ENCODE peak calls at places on chromosomes 11 and 22, in eight cellular contexts. One of them, this sample, is unnamed. For H3K4me1, the result is how much of the 10 kb centered on the place peaks cover.

GRCh38 chr22:36762687-36763260 is 13.1 kb downstream of the IFT27 start:
- DNase-seq in lower lobe of right lung: peak
- DNase-seq in A549: no peak
- DNase-seq in CD8-positive, alpha-beta memory T cell: no peak
- DNase-seq in ovary: no peak
- DNase-seq in naive thymus-derived CD4-positive, alpha-beta T cell: no peak
- DNase-seq in CD8-positive, alpha-beta T cell: no peak
- DNase-seq in HCT116: no peak
- DNase-seq in this sample: no peak

GRCh38 chr11:75195164-75195962 is 44.5 kb downstream of the SLCO2B1 start:
- DNase-seq in lower lobe of right lung: peak
- DNase-seq in CD8-positive, alpha-beta T cell: no peak
- DNase-seq in CD8-positive, alpha-beta memory T cell: no peak
- DNase-seq in ovary: no peak
- DNase-seq in A549: no peak
- DNase-seq in HCT116: no peak
- DNase-seq in naive thymus-derived CD4-positive, alpha-beta T cell: no peak
- DNase-seq in this sample: peak

GRCh38 chr22:26477341-26477731 is 6.2 kb downstream of the HPS4 start:
- DNase-seq in lower lobe of right lung: no peak
- DNase-seq in CD8-positive, alpha-beta memory T cell: no peak
- DNase-seq in naive thymus-derived CD4-positive, alpha-beta T cell: no peak
- DNase-seq in A549: no peak
- DNase-seq in CD8-positive, alpha-beta T cell: no peak
- DNase-seq in ovary: no peak
- DNase-seq in HCT116: no peak
- DNase-seq in this sample: no peak

GRCh38 chr11:12454782-12455181 is 77.4 kb downstream of the PARVA start:
- DNase-seq in A549: no peak
- DNase-seq in CD8-positive, alpha-beta memory T cell: no peak
- DNase-seq in CD8-positive, alpha-beta T cell: no peak
- DNase-seq in lower lobe of right lung: no peak
- DNase-seq in naive thymus-derived CD4-positive, alpha-beta T cell: no peak
- DNase-seq in HCT116: no peak
- DNase-seq in ovary: no peak
- DNase-seq in this sample: no peak

GRCh38 chr22:20089226-20089976 is 9.4 kb downstream of the DGCR8 start:
- DNase-seq in naive thymus-derived CD4-positive, alpha-beta T cell: no peak
- DNase-seq in A549: no peak
- DNase-seq in CD8-positive, alpha-beta memory T cell: no peak
- DNase-seq in HCT116: no peak
- DNase-seq in ovary: no peak
- DNase-seq in CD8-positive, alpha-beta T cell: no peak
- DNase-seq in lower lobe of right lung: peak
- DNase-seq in this sample: no peak

GRCh38 chr11:12053606-12054361 is 45.4 kb upstream of the DKK3 start:
- DNase-seq in ovary: no peak
- DNase-seq in CD8-positive, alpha-beta memory T cell: no peak
- DNase-seq in A549: no peak
- DNase-seq in CD8-positive, alpha-beta T cell: no peak
- DNase-seq in HCT116: no peak
- DNase-seq in lower lobe of right lung: no peak
- DNase-seq in naive thymus-derived CD4-positive, alpha-beta T cell: no peak
- DNase-seq in this sample: no peak

GRCh38 chr22:43270314-43270908 is 72.8 kb downstream of the SCUBE1 start:
- DNase-seq in lower lobe of right lung: no peak
- DNase-seq in CD8-positive, alpha-beta memory T cell: no peak
- DNase-seq in ovary: no peak
- DNase-seq in naive thymus-derived CD4-positive, alpha-beta T cell: no peak
- DNase-seq in HCT116: no peak
- DNase-seq in CD8-positive, alpha-beta T cell: no peak
- DNase-seq in A549: peak
- DNase-seq in this sample: no peak

GRCh38 chr11:119478711-119479285 is 55.8 kb upstream of the THY1 start:
- DNase-seq in lower lobe of right lung: no peak
- DNase-seq in naive thymus-derived CD4-positive, alpha-beta T cell: no peak
- DNase-seq in CD8-positive, alpha-beta T cell: no peak
- DNase-seq in ovary: no peak
- DNase-seq in HCT116: no peak
- DNase-seq in A549: no peak
- DNase-seq in CD8-positive, alpha-beta memory T cell: no peak
- DNase-seq in this sample: no peak

GRCh38 chr22:31055322-31056159 is 25.6 kb upstream of the SMTN start:
- DNase-seq in lower lobe of right lung: peak
- DNase-seq in HCT116: no peak
- DNase-seq in CD8-positive, alpha-beta memory T cell: no peak
- DNase-seq in naive thymus-derived CD4-positive, alpha-beta T cell: no peak
- DNase-seq in ovary: peak
- DNase-seq in A549: peak
- DNase-seq in CD8-positive, alpha-beta T cell: no peak
- DNase-seq in this sample: peak

GRCh38 chr11:2328040-2328439 is 26.2 kb downstream of the TSPAN32 start:
- DNase-seq in CD8-positive, alpha-beta T cell: no peak
- DNase-seq in naive thymus-derived CD4-positive, alpha-beta T cell: no peak
- DNase-seq in HCT116: no peak
- DNase-seq in CD8-positive, alpha-beta memory T cell: no peak
- DNase-seq in ovary: no peak
- DNase-seq in A549: no peak
- DNase-seq in lower lobe of right lung: no peak
- DNase-seq in this sample: no peak

GRCh38 chr11:10373340-10373739 is 68.5 kb downstream of the ADM start:
- DNase-seq in CD8-positive, alpha-beta memory T cell: no peak
- DNase-seq in ovary: no peak
- DNase-seq in A549: no peak
- DNase-seq in naive thymus-derived CD4-positive, alpha-beta T cell: no peak
- DNase-seq in CD8-positive, alpha-beta T cell: no peak
- DNase-seq in HCT116: no peak
- DNase-seq in lower lobe of right lung: no peak
- DNase-seq in this sample: no peak

GRCh38 chr22:41092023-41092817 is at the start of gene EP300:
- DNase-seq in naive thymus-derived CD4-positive, alpha-beta T cell: peak
- DNase-seq in CD8-positive, alpha-beta T cell: peak
- DNase-seq in lower lobe of right lung: peak
- DNase-seq in HCT116: peak
- DNase-seq in A549: peak
- DNase-seq in CD8-positive, alpha-beta memory T cell: peak
- DNase-seq in ovary: peak
- DNase-seq in this sample: peak

DNA sequence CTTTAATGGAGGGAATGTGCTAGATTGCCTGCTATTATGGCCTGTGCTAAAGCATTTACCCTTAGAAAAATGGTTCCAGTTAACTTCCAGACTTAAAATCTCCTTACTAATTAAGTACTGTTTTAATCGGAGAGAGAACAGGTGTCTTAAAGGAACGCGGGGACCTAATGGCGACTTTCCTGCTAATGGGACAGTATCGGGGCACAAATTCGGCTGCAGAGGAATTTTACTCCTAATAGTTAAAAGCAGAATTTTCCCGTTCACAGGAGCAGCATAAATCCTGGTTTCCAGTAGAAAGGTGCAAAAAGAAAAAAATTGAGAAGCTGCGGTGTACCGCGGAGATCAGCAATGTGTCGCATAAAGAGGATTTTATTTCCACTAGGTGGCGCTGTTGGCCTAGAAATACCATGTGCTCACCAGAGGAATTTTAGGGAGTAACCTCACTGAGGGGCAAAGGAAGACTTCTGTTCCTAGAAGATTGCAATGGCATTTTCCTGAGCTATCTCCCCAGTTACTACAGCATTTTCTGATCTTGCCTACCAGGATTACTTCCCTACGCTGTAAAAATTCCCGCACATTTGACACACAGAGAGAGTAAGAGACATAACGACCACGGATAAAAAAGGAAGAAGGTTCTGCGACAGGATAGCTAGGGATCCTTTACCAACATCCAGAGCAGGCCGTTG is 44.5 kb downstream of the ZNF280B start:
- DNase-seq in lower lobe of right lung: no peak
- DNase-seq in HCT116: peak
- DNase-seq in CD8-positive, alpha-beta T cell: peak
- DNase-seq in A549: peak
- DNase-seq in naive thymus-derived CD4-positive, alpha-beta T cell: peak
- DNase-seq in CD8-positive, alpha-beta memory T cell: peak
- DNase-seq in ovary: peak
- DNase-seq in this sample: peak
- H3K27ac ChIP-seq in lower lobe of right lung: no peak
- H3K27ac ChIP-seq in HCT116: no peak
- H3K27ac ChIP-seq in CD8-positive, alpha-beta T cell: no peak
- H3K27ac ChIP-seq in A549: no peak
- H3K27ac ChIP-seq in naive thymus-derived CD4-positive, alpha-beta T cell: no peak
- H3K27ac ChIP-seq in CD8-positive, alpha-beta memory T cell: no peak
- H3K27ac ChIP-seq in ovary: no peak
- H3K27ac ChIP-seq in this sample: no peak

GRCh38 chr11:112175596-112175947 is 260 bp downstream of the BCO2 start:
- DNase-seq in ovary: no peak
- DNase-seq in CD8-positive, alpha-beta memory T cell: no peak
- DNase-seq in naive thymus-derived CD4-positive, alpha-beta T cell: no peak
- DNase-seq in HCT116: no peak
- DNase-seq in A549: no peak
- DNase-seq in lower lobe of right lung: no peak
- DNase-seq in CD8-positive, alpha-beta T cell: no peak
- DNase-seq in this sample: no peak
- H3K4me3 ChIP-seq in ovary: peak
- H3K4me3 ChIP-seq in CD8-positive, alpha-beta memory T cell: no peak
- H3K4me3 ChIP-seq in naive thymus-derived CD4-positive, alpha-beta T cell: peak
- H3K4me3 ChIP-seq in HCT116: peak
- H3K4me3 ChIP-seq in A549: peak
- H3K4me3 ChIP-seq in lower lobe of right lung: peak
- H3K4me3 ChIP-seq in CD8-positive, alpha-beta T cell: no peak
- H3K4me3 ChIP-seq in this sample: peak

DNA sequence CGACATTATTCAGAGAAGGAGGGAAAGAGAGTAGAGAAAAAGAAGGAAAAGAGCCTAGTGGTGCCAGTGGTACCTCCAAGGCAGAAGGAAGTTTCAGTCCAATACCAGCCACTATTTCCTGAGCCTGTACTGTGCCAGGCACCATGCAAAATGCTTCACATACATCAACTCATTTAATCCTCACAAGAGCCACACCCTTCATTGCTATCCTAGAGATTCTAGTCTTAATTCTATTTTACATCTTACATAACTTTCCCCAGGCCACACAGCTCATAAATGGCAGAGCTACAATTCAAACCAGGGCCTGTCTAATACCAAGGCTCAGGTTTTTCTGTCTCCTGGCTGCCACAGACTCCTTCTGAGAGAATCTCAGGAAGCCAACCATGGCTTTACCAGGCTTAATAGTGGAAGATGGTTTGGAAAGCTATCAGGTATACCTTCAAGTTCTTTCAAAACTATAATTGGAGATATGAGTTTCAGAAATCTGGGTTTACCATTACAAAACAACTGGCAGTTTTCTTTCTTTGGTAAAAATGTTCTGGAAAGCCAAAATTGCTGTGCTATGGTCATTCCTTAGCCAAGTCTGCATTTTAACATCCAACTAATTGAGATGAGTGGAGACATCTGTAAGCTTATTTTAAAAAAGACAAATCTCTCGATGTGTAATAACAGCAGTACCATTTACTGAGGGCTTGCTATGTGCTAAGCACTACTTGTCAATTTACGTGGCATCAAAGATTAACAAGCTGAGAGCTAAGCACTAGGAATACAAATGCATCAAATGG is 225.1 kb upstream of the PITPNB start:
- DNase-seq in lower lobe of right lung: no peak
- DNase-seq in naive thymus-derived CD4-positive, alpha-beta T cell: no peak
- DNase-seq in ovary: no peak
- DNase-seq in CD8-positive, alpha-beta T cell: no peak
- DNase-seq in A549: no peak
- DNase-seq in HCT116: no peak
- DNase-seq in CD8-positive, alpha-beta memory T cell: no peak
- DNase-seq in this sample: no peak
- H3K4me1 ChIP-seq in lower lobe of right lung: under half
- H3K4me1 ChIP-seq in naive thymus-derived CD4-positive, alpha-beta T cell: under half
- H3K4me1 ChIP-seq in ovary: under half
- H3K4me1 ChIP-seq in CD8-positive, alpha-beta T cell: under half
- H3K4me1 ChIP-seq in A549: under half
- H3K4me1 ChIP-seq in HCT116: under half
- H3K4me1 ChIP-seq in CD8-positive, alpha-beta memory T cell: under half
- H3K4me1 ChIP-seq in this sample: under half

GRCh38 chr11:47765086-47765485 is 2.1 kb downstream of the FNBP4 start:
- DNase-seq in CD8-positive, alpha-beta memory T cell: no peak
- DNase-seq in A549: no peak
- DNase-seq in CD8-positive, alpha-beta T cell: no peak
- DNase-seq in lower lobe of right lung: no peak
- DNase-seq in naive thymus-derived CD4-positive, alpha-beta T cell: no peak
- DNase-seq in HCT116: no peak
- DNase-seq in ovary: no peak
- DNase-seq in this sample: no peak
- H3K27ac ChIP-seq in CD8-positive, alpha-beta memory T cell: no peak
- H3K27ac ChIP-seq in A549: no peak
- H3K27ac ChIP-seq in CD8-positive, alpha-beta T cell: peak
- H3K27ac ChIP-seq in lower lobe of right lung: no peak
- H3K27ac ChIP-seq in naive thymus-derived CD4-positive, alpha-beta T cell: peak
- H3K27ac ChIP-seq in HCT116: no peak
- H3K27ac ChIP-seq in ovary: no peak
- H3K27ac ChIP-seq in this sample: no peak

This sample was measured in cardiac muscle cell.